ENCODE peak calls at places on chromosomes 13 and 19, in eight cellular contexts. O is NCI-H226; Q is HFFc6; T is NCI-H2029; P is stimulated activated CD4-positive, alpha-beta T cell treated with anti-CD3 and anti-CD28 coated beads, Interleukin-4, amount 100 ng/mL, for 1 hour; M is PC-3; G is cardiac fibroblast; L is smooth muscle cell of the brain vasculature. R is an unnamed sample.

GRCh38 chr19:43439183-43440063 is 24.7 kb downstream of the TEX101 start:
- DNase-seq in O (peak; percentile 43), Q (peak; percentile 4), T (no peak), P (no peak), M (peak; percentile 90), G (peak; percentile 88), L (no peak), R (peak; percentile 91)

GRCh38 chr19:46049597-46049996 is 8.8 kb upstream of the IGFL4 start:
- DNase-seq in O (no peak), Q (no peak), T (no peak), P (no peak), M (no peak), G (no peak), L (no peak), R (no peak)

GRCh38 chr13:42041684-42042035 is 6.8 kb upstream of the DGKH start:
- DNase-seq in O (peak; percentile 68), Q (peak; percentile 78), T (peak; percentile 6), P (no peak), M (peak; percentile 61), G (peak; percentile 80), L (no peak), R (peak; percentile 50)

GRCh38 chr13:33639640-33640080 is 178.3 kb upstream of the RFC3 start:
- DNase-seq in O (peak; percentile 20), Q (no peak), T (no peak), P (peak; percentile 46), M (peak; percentile 39), G (no peak), L (no peak), R (peak; percentile 86)

GRCh38 chr19:4084547-4084877 is 17.8 kb upstream of the ZBTB7A start:
- DNase-seq in O (no peak), Q (no peak), T (no peak), P (no peak), M (no peak), G (no peak), L (no peak), R (no peak)

GRCh38 chr13:44299142-44299541 is 74.5 kb upstream of the SERP2 start:
- DNase-seq in O (peak; percentile 38), Q (no peak), T (no peak), P (no peak), M (peak; percentile 31), G (no peak), L (no peak), R (no peak)

GRCh38 chr13:41608779-41609178 is 151.4 kb downstream of the RGCC start:
- DNase-seq in O (no peak), Q (peak; percentile 12), T (no peak), P (no peak), M (no peak), G (no peak), L (no peak), R (no peak)

GRCh38 chr19:42250666-42251531 is 4.0 kb downstream of the ERF start:
- DNase-seq in O (no peak), Q (no peak), T (no peak), P (no peak), M (no peak), G (peak; percentile 72), L (no peak), R (peak; percentile 39)

GRCh38 chr19:45645068-45645630 is 6.0 kb upstream of the EML2 start:
- DNase-seq in O (no peak), Q (no peak), T (no peak), P (no peak), M (no peak), G (no peak), L (no peak), R (no peak)

GRCh38 chr13:80074143-80074752 is 266.7 kb downstream of the SPRY2 start:
- DNase-seq in O (no peak), Q (no peak), T (no peak), P (no peak), M (no peak), G (no peak), L (no peak), R (no peak)

GRCh38 chr19:6528544-6529121 is 2.2 kb upstream of the TNFSF9 start:
- DNase-seq in O (no peak), Q (no peak), T (no peak), P (no peak), M (no peak), G (peak; percentile 16), L (no peak), R (no peak)

GRCh38 chr19:34504809-34505291 is 23.3 kb downstream of the WTIP start:
- DNase-seq in O (no peak), Q (no peak), T (no peak), P (no peak), M (no peak), G (no peak), L (no peak), R (no peak)

GRCh38 chr19:10510301-10510802 is 6.9 kb downstream of the S1PR5 start:
- DNase-seq in O (peak; percentile 20), Q (no peak), T (no peak), P (peak; percentile 65), M (peak; percentile 50), G (peak; percentile 41), L (no peak), R (peak; percentile 91)

GRCh38 chr19:609001-609340 is 19.3 kb downstream of the HCN2 start:
- DNase-seq in O (no peak), Q (no peak), T (peak; percentile 20), P (no peak), M (peak; percentile 8), G (no peak), L (no peak), R (no peak)

GRCh38 chr19:45444318-45445041 is 20.8 kb upstream of the ERCC1 start:
- DNase-seq in O (peak; percentile 67), Q (peak; percentile 83), T (peak; percentile 53), P (peak; percentile 72), M (peak; percentile 75), G (peak; percentile 88), L (no peak), R (peak; percentile 53)

GRCh38 chr19:49425922-49426592 is 869 bp downstream of the GFY start:
- DNase-seq in O (no peak), Q (no peak), T (peak; percentile 66), P (peak; percentile 36), M (peak; percentile 37), G (peak; percentile 53), L (no peak), R (no peak)

GRCh38 chr13:22549126-22549525 is 631.7 kb upstream of the SGCG start:
- DNase-seq in O (no peak), Q (no peak), T (no peak), P (no peak), M (no peak), G (no peak), L (no peak), R (no peak)

GRCh38 chr19:29325241-29325975 is 112.5 kb upstream of the UQCRFS1 start:
- DNase-seq in O (no peak), Q (no peak), T (no peak), P (no peak), M (no peak), G (no peak), L (no peak), R (no peak)

GRCh38 chr13:27869436-27870090 is 50.2 kb upstream of the PDX1 start:
- DNase-seq in O (no peak), Q (no peak), T (no peak), P (no peak), M (no peak), G (no peak), L (no peak), R (no peak)

GRCh38 chr19:2274937-2275535 is 6.9 kb downstream of the PEAK3 start:
- DNase-seq in O (no peak), Q (peak; percentile 70), T (no peak), P (peak; percentile 41), M (peak; percentile 66), G (peak; percentile 77), L (no peak), R (peak; percentile 66)

GRCh38 chr13:68667863-68668262 is 1437.7 kb upstream of the PCDH9 start:
- DNase-seq in O (no peak), Q (no peak), T (no peak), P (no peak), M (no peak), G (no peak), L (no peak), R (no peak)

GRCh38 chr19:3784607-3785463 is 1.3 kb downstream of the MATK start:
- DNase-seq in O (peak; percentile 68), Q (no peak), T (no peak), P (no peak), M (peak; percentile 29), G (no peak), L (no peak), R (peak; percentile 22)

GRCh38 chr13:112928958-112929777 is 39.8 kb upstream of the MCF2L start:
- DNase-seq in O (no peak), Q (no peak), T (no peak), P (no peak), M (no peak), G (peak; percentile 23), L (no peak), R (peak; percentile 40)

GRCh38 chr13:98984118-98984517 is 6.3 kb upstream of the DOCK9 start:
- DNase-seq in O (no peak), Q (no peak), T (peak; percentile 15), P (no peak), M (peak; percentile 73), G (no peak), L (no peak), R (no peak)

GRCh38 chr19:8320564-8321066 is 560 bp downstream of the NDUFA7 start:
- DNase-seq in O (no peak), Q (no peak), T (no peak), P (no peak), M (no peak), G (peak; percentile 26), L (no peak), R (no peak)

GRCh38 chr19:54254195-54254906 is 2.7 kb downstream of the LILRB5 start:
- DNase-seq in O (no peak), Q (no peak), T (no peak), P (no peak), M (no peak), G (no peak), L (no peak), R (no peak)

GRCh38 chr19:35718345-35719041 is 690 bp downstream of the KMT2B start:
- DNase-seq in O (no peak), Q (no peak), T (no peak), P (peak; percentile 65), M (peak; percentile 9), G (peak; percentile 16), L (no peak), R (peak; percentile 35)

GRCh38 chr13:44393391-44393790 is 19.8 kb downstream of the SERP2 start:
- DNase-seq in O (no peak), Q (no peak), T (no peak), P (no peak), M (no peak), G (no peak), L (peak; percentile 43), R (no peak)

GRCh38 chr19:43524922-43525835 is 1.8 kb downstream of the ETHE1 start:
- DNase-seq in O (peak; percentile 83), Q (no peak), T (no peak), P (peak; percentile 40), M (peak; percentile 66), G (peak; percentile 55), L (no peak), R (peak; percentile 90)

GRCh38 chr13:75101997-75102720 is 379.8 kb downstream of the TBC1D4 start:
- DNase-seq in O (peak; percentile 26), Q (peak; percentile 3), T (no peak), P (no peak), M (peak; percentile 41), G (peak; percentile 65), L (no peak), R (peak; percentile 56)